ENCODE peak calls at places on chromosome 9, in four cellular contexts. One of them, this sample, is unnamed.

GRCh38 chr9:133730994-133731715 is 7.0 kb downstream of the SARDH start:
- DNase-seq in neural progenitor cell: peak
- DNase-seq in upper lobe of right lung: peak
- DNase-seq in A549: no peak
- DNase-seq in this sample: no peak

GRCh38 chr9:91658513-91659105 is 235.0 kb upstream of the NFIL3 start:
- DNase-seq in upper lobe of right lung: no peak
- DNase-seq in neural progenitor cell: no peak
- DNase-seq in A549: no peak
- DNase-seq in this sample: no peak

GRCh38 chr9:124128568-124128967 is 117.0 kb downstream of the LHX2 start:
- DNase-seq in neural progenitor cell: no peak
- DNase-seq in upper lobe of right lung: no peak
- DNase-seq in A549: no peak
- DNase-seq in this sample: no peak

GRCh38 chr9:82570226-82570625 is 492.7 kb downstream of the RASEF start:
- DNase-seq in A549: no peak
- DNase-seq in neural progenitor cell: no peak
- DNase-seq in upper lobe of right lung: no peak
- DNase-seq in this sample: peak

GRCh38 chr9:111896942-111897830 is 572 bp downstream of the UGCG start:
- DNase-seq in A549: peak
- DNase-seq in upper lobe of right lung: peak
- DNase-seq in neural progenitor cell: no peak
- DNase-seq in this sample: peak

GRCh38 chr9:130906727-130907416 is 10.3 kb upstream of the QRFP start:
- DNase-seq in A549: no peak
- DNase-seq in neural progenitor cell: peak
- DNase-seq in upper lobe of right lung: no peak
- DNase-seq in this sample: no peak

GRCh38 chr9:19471737-19472648 is 63.2 kb downstream of the ACER2 start:
- DNase-seq in upper lobe of right lung: peak
- DNase-seq in A549: peak
- DNase-seq in neural progenitor cell: peak
- DNase-seq in this sample: peak

GRCh38 chr9:105620996-105621395 is 41.3 kb upstream of the TAL2 start:
- DNase-seq in neural progenitor cell: no peak
- DNase-seq in upper lobe of right lung: no peak
- DNase-seq in A549: no peak
- DNase-seq in this sample: no peak

GRCh38 chr9:121984726-121985402 is 108.2 kb downstream of the TTLL11 start:
- DNase-seq in neural progenitor cell: no peak
- DNase-seq in upper lobe of right lung: no peak
- DNase-seq in A549: no peak
- DNase-seq in this sample: no peak

GRCh38 chr9:75903785-75904360 is 13.4 kb downstream of the PCSK5 start:
- DNase-seq in upper lobe of right lung: no peak
- DNase-seq in A549: peak
- DNase-seq in neural progenitor cell: no peak
- DNase-seq in this sample: peak

GRCh38 chr9:95406114-95406513 is 88.6 kb upstream of the FANCC start:
- DNase-seq in neural progenitor cell: no peak
- DNase-seq in upper lobe of right lung: no peak
- DNase-seq in A549: no peak
- DNase-seq in this sample: no peak

GRCh38 chr9:69168709-69169217 is 5.3 kb upstream of the TJP2 start:
- DNase-seq in A549: no peak
- DNase-seq in neural progenitor cell: no peak
- DNase-seq in upper lobe of right lung: no peak
- DNase-seq in this sample: peak

GRCh38 chr9:87119328-87119881 is 172.1 kb upstream of the GAS1 start:
- DNase-seq in A549: no peak
- DNase-seq in upper lobe of right lung: no peak
- DNase-seq in neural progenitor cell: no peak
- DNase-seq in this sample: peak

GRCh38 chr9:13719981-13720380 is 440.5 kb upstream of the MPDZ start:
- DNase-seq in upper lobe of right lung: no peak
- DNase-seq in A549: no peak
- DNase-seq in neural progenitor cell: no peak
- DNase-seq in this sample: no peak

GRCh38 chr9:134959971-134960310 is 42.2 kb upstream of the FCN1 start:
- DNase-seq in neural progenitor cell: no peak
- DNase-seq in A549: no peak
- DNase-seq in upper lobe of right lung: peak
- DNase-seq in this sample: no peak

GRCh38 chr9:125621170-125621569 is 85.8 kb downstream of the MAPKAP1 start:
- DNase-seq in neural progenitor cell: no peak
- DNase-seq in A549: no peak
- DNase-seq in upper lobe of right lung: no peak
- DNase-seq in this sample: no peak

GRCh38 chr9:32837551-32838058 is 54.3 kb downstream of the TMEM215 start:
- DNase-seq in A549: no peak
- DNase-seq in upper lobe of right lung: no peak
- DNase-seq in neural progenitor cell: no peak
- DNase-seq in this sample: no peak

GRCh38 chr9:121871431-121872025 is 220.1 kb downstream of the DAB2IP start:
- DNase-seq in A549: no peak
- DNase-seq in neural progenitor cell: no peak
- DNase-seq in upper lobe of right lung: no peak
- DNase-seq in this sample: no peak

GRCh38 chr9:133701981-133702797 is 36.0 kb downstream of the SARDH start:
- DNase-seq in neural progenitor cell: no peak
- DNase-seq in upper lobe of right lung: peak
- DNase-seq in A549: no peak
- DNase-seq in this sample: no peak

GRCh38 chr9:125663127-125663526 is 43.9 kb downstream of the MAPKAP1 start:
- DNase-seq in A549: peak
- DNase-seq in upper lobe of right lung: no peak
- DNase-seq in neural progenitor cell: no peak
- DNase-seq in this sample: peak

GRCh38 chr9:2962471-2963172 is 118.7 kb upstream of the PUM3 start:
- DNase-seq in upper lobe of right lung: no peak
- DNase-seq in neural progenitor cell: no peak
- DNase-seq in A549: no peak
- DNase-seq in this sample: peak

GRCh38 chr9:133371261-133371711 is 4.6 kb downstream of the SURF4 start:
- DNase-seq in A549: no peak
- DNase-seq in neural progenitor cell: no peak
- DNase-seq in upper lobe of right lung: no peak
- DNase-seq in this sample: no peak

GRCh38 chr9:14584571-14584970 is 108.7 kb downstream of the ZDHHC21 start:
- DNase-seq in upper lobe of right lung: no peak
- DNase-seq in neural progenitor cell: no peak
- DNase-seq in A549: no peak
- DNase-seq in this sample: no peak

GRCh38 chr9:126694206-126695081 is 80.7 kb downstream of the LMX1B start:
- DNase-seq in neural progenitor cell: peak
- DNase-seq in A549: no peak
- DNase-seq in upper lobe of right lung: peak
- DNase-seq in this sample: peak

GRCh38 chr9:87336914-87337333 is 160.7 kb upstream of the DAPK1 start:
- DNase-seq in upper lobe of right lung: no peak
- DNase-seq in neural progenitor cell: peak
- DNase-seq in A549: peak
- DNase-seq in this sample: peak

DNA sequence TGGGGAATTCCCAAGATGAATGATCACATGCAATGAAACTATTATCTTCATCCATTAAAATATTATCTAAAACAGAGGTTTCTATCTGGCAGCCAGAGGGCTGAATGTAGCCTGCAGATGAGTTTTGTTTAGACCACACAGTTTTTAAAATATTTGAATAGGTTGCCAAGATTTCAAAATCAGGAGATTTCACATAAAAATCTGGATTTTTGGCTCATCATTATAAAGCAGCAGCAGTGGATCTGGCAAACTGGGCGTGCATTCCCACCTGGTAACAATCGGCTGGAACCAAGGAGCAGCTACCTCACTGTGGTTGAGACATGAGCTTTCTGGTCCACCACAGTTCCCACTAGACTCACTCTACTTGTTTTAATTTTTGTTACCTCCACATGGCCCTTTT is 155.1 kb downstream of the BNC2 start:
- DNase-seq in upper lobe of right lung: no peak
- DNase-seq in A549: no peak
- DNase-seq in neural progenitor cell: no peak
- DNase-seq in this sample: no peak
- H3K27ac ChIP-seq in upper lobe of right lung: no peak
- H3K27ac ChIP-seq in A549: no peak
- H3K27ac ChIP-seq in neural progenitor cell: no peak
- H3K27ac ChIP-seq in this sample: no peak

GRCh38 chr9:37311938-37312730 is 110.4 kb upstream of the GRHPR start:
- DNase-seq in neural progenitor cell: no peak
- DNase-seq in upper lobe of right lung: no peak
- DNase-seq in A549: no peak
- DNase-seq in this sample: peak

DNA sequence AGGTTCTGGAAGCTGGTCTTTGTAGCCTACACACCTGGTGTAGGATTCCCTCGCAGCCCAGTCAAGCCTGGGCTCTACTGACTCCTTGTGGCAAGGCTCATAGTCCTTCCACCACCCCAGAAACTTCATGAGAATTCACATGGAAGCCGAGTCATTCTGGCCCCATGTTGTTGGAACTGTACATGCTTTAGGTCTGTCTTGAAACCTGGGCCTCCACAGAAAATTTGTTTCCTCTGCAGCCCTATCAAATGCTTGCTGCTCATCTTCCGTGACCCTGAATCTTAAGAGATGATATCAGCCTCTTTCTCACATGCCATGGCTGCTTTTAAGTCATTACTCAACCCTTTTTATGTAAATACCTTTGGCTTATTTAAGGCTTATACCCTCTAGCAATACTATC is 113.4 kb upstream of the GRHPR start:
- DNase-seq in neural progenitor cell: peak
- DNase-seq in A549: no peak
- DNase-seq in upper lobe of right lung: no peak
- DNase-seq in this sample: no peak
- TF ChIP-seq CTCF in neural progenitor cell: peak
- TF ChIP-seq CTCF in A549: peak
- TF ChIP-seq CTCF in upper lobe of right lung: no peak
- TF ChIP-seq CTCF in this sample: no peak

GRCh38 chr9:34084562-34084961 is 35.9 kb upstream of the UBAP2 start:
- DNase-seq in neural progenitor cell: no peak
- DNase-seq in A549: no peak
- DNase-seq in upper lobe of right lung: peak
- DNase-seq in this sample: no peak
- H3K27ac ChIP-seq in neural progenitor cell: no peak
- H3K27ac ChIP-seq in A549: no peak
- H3K27ac ChIP-seq in upper lobe of right lung: peak
- H3K27ac ChIP-seq in this sample: no peak

DNA sequence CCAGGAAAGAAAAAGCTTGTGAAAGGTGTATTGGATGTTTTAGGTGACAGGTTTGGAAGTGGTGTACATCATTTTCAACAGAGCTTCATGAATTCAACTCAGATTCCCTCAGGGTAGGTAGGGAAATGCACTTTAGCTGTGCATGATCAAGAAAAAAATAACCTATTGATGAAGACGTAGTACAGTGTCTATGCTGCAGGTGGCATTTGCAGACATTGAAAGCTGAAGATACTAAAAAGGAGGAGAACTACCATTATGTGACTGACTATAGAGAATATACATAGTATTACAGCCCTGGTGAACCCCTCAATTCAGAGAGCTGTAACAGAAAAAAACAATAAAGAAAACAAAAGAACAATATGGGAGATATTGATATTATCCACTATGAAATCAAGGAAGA is 2344.7 kb upstream of the ACO1 start:
- DNase-seq in upper lobe of right lung: no peak
- DNase-seq in A549: no peak
- DNase-seq in neural progenitor cell: no peak
- DNase-seq in this sample: no peak
- TF ChIP-seq CTCF in upper lobe of right lung: no peak
- TF ChIP-seq CTCF in A549: no peak
- TF ChIP-seq CTCF in neural progenitor cell: peak
- TF ChIP-seq CTCF in this sample: no peak

GRCh38 chr9:6440405-6440804 is 27.4 kb downstream of the UHRF2 start:
- DNase-seq in neural progenitor cell: no peak
- DNase-seq in A549: no peak
- DNase-seq in upper lobe of right lung: no peak
- DNase-seq in this sample: no peak
- H3K27ac ChIP-seq in neural progenitor cell: no peak
- H3K27ac ChIP-seq in A549: no peak
- H3K27ac ChIP-seq in upper lobe of right lung: no peak
- H3K27ac ChIP-seq in this sample: no peak

GRCh38 chr9:113678119-113678861 is 197.8 kb upstream of the ZNF618 start:
- DNase-seq in A549: no peak
- DNase-seq in upper lobe of right lung: no peak
- DNase-seq in neural progenitor cell: no peak
- DNase-seq in this sample: no peak

GRCh38 chr9:113678874-113679273 is 197.2 kb upstream of the ZNF618 start:
- DNase-seq in neural progenitor cell: no peak
- DNase-seq in upper lobe of right lung: no peak
- DNase-seq in A549: no peak
- DNase-seq in this sample: no peak

GRCh38 chr9:113677569-113677968 is 198.5 kb upstream of the ZNF618 start:
- DNase-seq in upper lobe of right lung: no peak
- DNase-seq in neural progenitor cell: no peak
- DNase-seq in A549: no peak
- DNase-seq in this sample: no peak

GRCh38 chr9:113687107-113687679 is 188.9 kb upstream of the ZNF618 start:
- DNase-seq in upper lobe of right lung: no peak
- DNase-seq in A549: no peak
- DNase-seq in neural progenitor cell: no peak
- DNase-seq in this sample: no peak

GRCh38 chr9:113682297-113682771 is 193.8 kb upstream of the ZNF618 start:
- DNase-seq in A549: peak
- DNase-seq in upper lobe of right lung: peak
- DNase-seq in neural progenitor cell: peak
- DNase-seq in this sample: peak
- TF ChIP-seq CTCF in A549: peak
- TF ChIP-seq CTCF in upper lobe of right lung: peak
- TF ChIP-seq CTCF in neural progenitor cell: peak
- TF ChIP-seq CTCF in this sample: peak

DNA sequence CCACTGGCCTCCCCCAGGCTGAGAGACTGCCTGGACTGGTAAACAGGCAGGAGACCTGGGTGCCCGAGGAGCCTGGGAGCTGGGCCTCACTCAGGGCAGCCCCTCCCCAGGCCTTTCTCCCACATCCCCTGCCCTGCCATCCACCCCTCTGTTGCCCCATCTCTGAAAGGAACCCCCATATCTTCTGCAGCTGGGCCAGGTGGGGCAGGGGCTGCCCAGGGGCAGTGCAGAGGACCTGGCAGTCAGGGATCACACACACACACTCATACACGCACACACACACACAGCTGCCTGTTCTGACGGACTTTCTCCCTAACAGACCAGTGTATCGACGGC is 3.5 kb downstream of the LCN2 start:
- DNase-seq in upper lobe of right lung: no peak
- DNase-seq in A549: no peak
- DNase-seq in neural progenitor cell: no peak
- DNase-seq in this sample: no peak
- H3K27ac ChIP-seq in upper lobe of right lung: no peak
- H3K27ac ChIP-seq in A549: no peak
- H3K27ac ChIP-seq in neural progenitor cell: no peak
- H3K27ac ChIP-seq in this sample: peak

DNA sequence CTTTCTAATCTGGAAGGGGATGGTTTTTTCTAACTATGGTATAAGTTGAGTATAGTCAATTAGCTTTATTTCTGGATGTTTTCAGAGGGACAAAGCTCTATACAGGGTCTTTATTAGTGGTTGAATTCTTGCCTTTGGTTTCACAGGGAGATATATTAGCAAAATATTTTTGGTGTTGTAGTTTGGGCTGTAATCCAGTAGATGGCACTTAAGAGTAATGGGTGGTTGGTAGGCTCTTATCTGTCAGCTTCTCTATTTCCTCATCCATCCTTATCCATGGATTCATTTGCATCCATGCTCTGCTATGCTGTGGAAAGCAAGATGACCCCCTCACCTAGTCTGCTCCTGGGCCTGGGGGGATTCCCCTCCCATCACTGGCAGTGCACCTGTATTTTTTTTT is 363.6 kb upstream of the CYLC2 start:
- DNase-seq in neural progenitor cell: no peak
- DNase-seq in upper lobe of right lung: no peak
- DNase-seq in A549: no peak
- DNase-seq in this sample: peak
- TF ChIP-seq CTCF in neural progenitor cell: peak
- TF ChIP-seq CTCF in upper lobe of right lung: peak
- TF ChIP-seq CTCF in A549: no peak
- TF ChIP-seq CTCF in this sample: peak